ENCODE peak calls at places on chromosomes 13 and 19, in ten cellular contexts. P is upper lobe of left lung, W is pancreas, M is brain microvascular endothelial cell, F is stomach, G is ovary, I is AG04449, R is fibroblast of mammary gland, E is nephron progenitor cell, K is Peyer's patch. N is an unnamed sample.

GRCh38 chr13:100944791-100945345 is 270.3 kb upstream of the TMTC4 start:
- DNase-seq in P (no peak), W (no peak), M (no peak), F (no peak), G (no peak), I (no peak), R (no peak), E (no peak), K (no peak), N (no peak)

GRCh38 chr19:15287496-15287895 is 44.8 kb downstream of the BRD4 start:
- DNase-seq in P (no peak), W (no peak), M (no peak), F (no peak), G (no peak), I (no peak), R (no peak), E (no peak), K (no peak), N (no peak)

GRCh38 chr13:111344471-111345191 is 24.2 kb downstream of the TEX29 start:
- DNase-seq in P (peak; percentile 91), W (peak; percentile 28), M (peak; percentile 12), F (peak; percentile 63), G (no peak), I (peak; percentile 23), R (peak; percentile 27), E (peak; percentile 65), K (no peak), N (peak; percentile 89)

GRCh38 chr19:4488496-4488895 is 16.4 kb downstream of the HDGFL2 start:
- DNase-seq in P (no peak), W (no peak), M (no peak), F (no peak), G (no peak), I (no peak), R (no peak), E (no peak), K (no peak), N (no peak)

GRCh38 chr13:94239135-94239534 is 240.3 kb downstream of the DCT start:
- DNase-seq in P (no peak), W (no peak), M (peak; percentile 78), F (no peak), G (no peak), I (no peak), R (peak; percentile 88), E (no peak), K (no peak), N (no peak)

GRCh38 chr13:74904547-74904946 is 577.4 kb downstream of the TBC1D4 start:
- DNase-seq in P (no peak), W (no peak), M (no peak), F (no peak), G (no peak), I (no peak), R (no peak), E (no peak), K (no peak), N (no peak)

GRCh38 chr13:95251641-95252040 is 49.6 kb downstream of the ABCC4 start:
- DNase-seq in P (no peak), W (no peak), M (no peak), F (no peak), G (no peak), I (no peak), R (peak; percentile 71), E (no peak), K (no peak), N (no peak)

GRCh38 chr13:76293346-76293745 is 592.9 kb downstream of the KCTD12 start:
- DNase-seq in P (no peak), W (no peak), M (no peak), F (no peak), G (no peak), I (no peak), R (peak; percentile 75), E (no peak), K (no peak), N (no peak)

GRCh38 chr19:19137556-19138109 is 645 bp downstream of the TMEM161A start:
- DNase-seq in P (peak; percentile 23), W (peak; percentile 22), M (no peak), F (no peak), G (peak; percentile 58), I (no peak), R (peak; percentile 7), E (no peak), K (no peak), N (no peak)

GRCh38 chr13:74662895-74663294 is 528.7 kb upstream of the KLF12 start:
- DNase-seq in P (no peak), W (no peak), M (no peak), F (no peak), G (no peak), I (no peak), R (peak; percentile 17), E (no peak), K (no peak), N (no peak)

GRCh38 chr13:98447881-98448641 is 128.8 kb downstream of the STK24 start:
- DNase-seq in P (no peak), W (no peak), M (no peak), F (no peak), G (no peak), I (no peak), R (peak; percentile 31), E (peak; percentile 76), K (no peak), N (peak; percentile 63)

GRCh38 chr19:10419646-10420443 is 493 bp upstream of the PDE4A start:
- DNase-seq in P (no peak), W (no peak), M (peak; percentile 91), F (no peak), G (no peak), I (no peak), R (peak; percentile 74), E (peak; percentile 60), K (no peak), N (no peak)

GRCh38 chr19:17687857-17688784 is at the start of gene UNC13A:
- DNase-seq in P (no peak), W (peak; percentile 60), M (peak; percentile 33), F (peak; percentile 37), G (peak; percentile 74), I (no peak), R (peak; percentile 20), E (peak; percentile 96), K (no peak), N (peak; percentile 69)

GRCh38 chr13:78067290-78067689 is 148.7 kb upstream of the EDNRB start:
- DNase-seq in P (no peak), W (no peak), M (no peak), F (no peak), G (no peak), I (no peak), R (no peak), E (no peak), K (no peak), N (no peak)

GRCh38 chr19:34299576-34299975 is 45.2 kb downstream of the GARRE1 start:
- DNase-seq in P (no peak), W (no peak), M (no peak), F (no peak), G (no peak), I (no peak), R (no peak), E (no peak), K (no peak), N (no peak)

DNA sequence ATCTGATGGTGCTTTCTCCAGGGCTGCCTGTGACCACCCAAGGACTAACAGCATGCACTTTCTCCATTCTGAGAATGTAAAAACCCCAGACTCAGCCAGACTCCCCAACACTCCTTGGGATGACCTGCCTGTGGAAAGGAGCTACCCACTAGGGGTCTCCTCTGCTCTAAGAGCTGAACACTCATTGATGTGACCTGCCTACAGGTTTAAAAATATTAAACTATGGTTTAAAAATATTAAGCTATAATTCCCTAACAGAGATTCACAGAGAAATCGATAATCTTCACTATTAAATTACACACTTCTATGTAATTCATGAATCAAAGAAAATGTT is 696.2 kb upstream of the SLITRK5 start:
- DNase-seq in P (no peak), W (no peak), M (no peak), F (no peak), G (no peak), I (no peak), R (no peak), E (no peak), K (no peak), N (no peak)
- TF ChIP-seq CTCF in P (no peak), W (no peak), M (peak; percentile 49), F (no peak), G (no peak), I (no peak), R (no peak), E (no peak), K (no peak), N (no peak)

GRCh38 chr13:31522431-31522830 is 216.9 kb upstream of the RXFP2 start:
- DNase-seq in P (no peak), W (no peak), M (no peak), F (no peak), G (no peak), I (no peak), R (no peak), E (no peak), K (no peak), N (no peak)

GRCh38 chr13:31528758-31529157 is 210.6 kb upstream of the RXFP2 start:
- DNase-seq in P (no peak), W (no peak), M (no peak), F (no peak), G (no peak), I (no peak), R (no peak), E (no peak), K (no peak), N (no peak)

GRCh38 chr13:31530883-31531282 is 208.4 kb upstream of the RXFP2 start:
- DNase-seq in P (no peak), W (no peak), M (no peak), F (no peak), G (no peak), I (no peak), R (no peak), E (no peak), K (no peak), N (no peak)

GRCh38 chr13:31528176-31528575 is 211.2 kb upstream of the RXFP2 start:
- DNase-seq in P (no peak), W (no peak), M (peak; percentile 34), F (no peak), G (no peak), I (no peak), R (no peak), E (no peak), K (no peak), N (no peak)
- TF ChIP-seq CTCF in P (no peak), W (no peak), M (no peak), F (no peak), G (no peak), I (no peak), R (no peak), E (no peak), K (no peak), N (no peak)

DNA sequence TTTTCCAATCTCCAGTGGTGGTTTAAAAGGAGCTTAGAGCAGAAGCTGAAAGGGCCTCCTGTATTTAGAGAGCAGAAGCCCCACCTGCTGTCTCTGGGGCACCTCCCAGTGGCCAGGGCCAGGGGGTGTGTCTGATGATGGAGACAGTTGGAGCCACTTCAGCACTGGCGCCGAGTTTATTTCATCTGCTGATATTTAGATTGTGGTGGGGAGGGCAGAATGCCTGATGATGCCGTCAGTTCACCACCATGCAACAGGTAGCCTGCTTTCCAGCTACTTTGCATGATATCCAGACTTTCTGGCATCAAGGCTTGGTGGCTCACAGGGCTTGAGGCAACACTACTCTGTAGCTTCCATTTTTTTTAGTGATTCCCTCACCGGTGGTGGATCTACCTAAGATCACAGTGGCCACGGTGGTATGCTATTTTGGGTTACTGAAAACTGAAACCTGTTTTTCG is 371.9 kb downstream of the KCNRG start:
- DNase-seq in P (peak; percentile 73), W (peak; percentile 35), M (no peak), F (peak; percentile 40), G (no peak), I (no peak), R (peak; percentile 41), E (peak; percentile 46), K (no peak), N (peak; percentile 82)
- TF ChIP-seq CTCF in P (peak; percentile 9), W (no peak), M (peak; percentile 49), F (no peak), G (no peak), I (peak; percentile 13), R (peak; percentile 14), E (no peak), K (no peak), N (peak; percentile 35)

GRCh38 chr13:49443689-49444516 is at the start of the genes CAB39L and SETDB2:
- DNase-seq in P (peak; percentile 100), W (peak; percentile 100), M (peak; percentile 99), F (peak; percentile 99), G (peak; percentile 98), I (peak; percentile 91), R (peak; percentile 99), E (peak; percentile 94), K (peak; percentile 100), N (peak; percentile 100)
- TF ChIP-seq CTCF in P (peak; percentile 73), W (no peak), M (peak; percentile 55), F (peak; percentile 38), G (peak; percentile 50), I (peak; percentile 49), R (peak; percentile 9), E (peak; percentile 14), K (peak; percentile 16), N (peak; percentile 60)

N was measured in upper lobe of right lung.